ENCODE peak calls at places on chromosomes 2 and 18, in seven cellular contexts. One of them, this sample, is unnamed.

GRCh38 chr2:135162377-135162776 is 110.3 kb downstream of the RAB3GAP1 start:
- DNase-seq in NCI-H1092 treated with DMSO at 0.1 percent for 48 hours: no peak
- DNase-seq in effector CD8-positive, alpha-beta T cell: no peak
- DNase-seq in B cell: no peak
- DNase-seq in GM12865: no peak
- DNase-seq in lower lobe of right lung: no peak
- DNase-seq in CD8-positive, alpha-beta memory T cell: no peak
- DNase-seq in this sample: no peak

GRCh38 chr2:218001629-218002028 is 1.2 kb downstream of the TNS1 start:
- DNase-seq in NCI-H1092 treated with DMSO at 0.1 percent for 48 hours: no peak
- DNase-seq in effector CD8-positive, alpha-beta T cell: no peak
- DNase-seq in B cell: no peak
- DNase-seq in GM12865: no peak
- DNase-seq in lower lobe of right lung: no peak
- DNase-seq in CD8-positive, alpha-beta memory T cell: no peak
- DNase-seq in this sample: no peak

GRCh38 chr2:166126014-166126639 is 1.7 kb downstream of the SCN1A start:
- DNase-seq in NCI-H1092 treated with DMSO at 0.1 percent for 48 hours: no peak
- DNase-seq in effector CD8-positive, alpha-beta T cell: no peak
- DNase-seq in B cell: no peak
- DNase-seq in GM12865: no peak
- DNase-seq in lower lobe of right lung: peak; percentile 55
- DNase-seq in CD8-positive, alpha-beta memory T cell: no peak
- DNase-seq in this sample: no peak

GRCh38 chr18:75214766-75215515 is 4.3 kb downstream of the TSHZ1 start:
- DNase-seq in NCI-H1092 treated with DMSO at 0.1 percent for 48 hours: no peak
- DNase-seq in effector CD8-positive, alpha-beta T cell: no peak
- DNase-seq in B cell: no peak
- DNase-seq in GM12865: no peak
- DNase-seq in lower lobe of right lung: no peak
- DNase-seq in CD8-positive, alpha-beta memory T cell: no peak
- DNase-seq in this sample: no peak

GRCh38 chr18:44897445-44898215 is 216.9 kb downstream of the SETBP1 start:
- DNase-seq in NCI-H1092 treated with DMSO at 0.1 percent for 48 hours: peak; percentile 98
- DNase-seq in effector CD8-positive, alpha-beta T cell: no peak
- DNase-seq in B cell: no peak
- DNase-seq in GM12865: no peak
- DNase-seq in lower lobe of right lung: no peak
- DNase-seq in CD8-positive, alpha-beta memory T cell: no peak
- DNase-seq in this sample: no peak

GRCh38 chr2:45435316-45435715 is 175.8 kb downstream of the SRBD1 start:
- DNase-seq in NCI-H1092 treated with DMSO at 0.1 percent for 48 hours: no peak
- DNase-seq in effector CD8-positive, alpha-beta T cell: no peak
- DNase-seq in B cell: no peak
- DNase-seq in GM12865: no peak
- DNase-seq in lower lobe of right lung: no peak
- DNase-seq in CD8-positive, alpha-beta memory T cell: no peak
- DNase-seq in this sample: no peak

GRCh38 chr2:74302865-74303264 is 40.4 kb downstream of the SLC4A5 start:
- DNase-seq in NCI-H1092 treated with DMSO at 0.1 percent for 48 hours: no peak
- DNase-seq in effector CD8-positive, alpha-beta T cell: no peak
- DNase-seq in B cell: no peak
- DNase-seq in GM12865: no peak
- DNase-seq in lower lobe of right lung: no peak
- DNase-seq in CD8-positive, alpha-beta memory T cell: no peak
- DNase-seq in this sample: no peak

GRCh38 chr2:191899442-191899841 is 52.6 kb upstream of the CAVIN2 start:
- DNase-seq in NCI-H1092 treated with DMSO at 0.1 percent for 48 hours: no peak
- DNase-seq in effector CD8-positive, alpha-beta T cell: no peak
- DNase-seq in B cell: no peak
- DNase-seq in GM12865: no peak
- DNase-seq in lower lobe of right lung: no peak
- DNase-seq in CD8-positive, alpha-beta memory T cell: no peak
- DNase-seq in this sample: no peak

GRCh38 chr2:223934870-223935269 is 10.3 kb downstream of the WDFY1 start:
- DNase-seq in NCI-H1092 treated with DMSO at 0.1 percent for 48 hours: no peak
- DNase-seq in effector CD8-positive, alpha-beta T cell: no peak
- DNase-seq in B cell: no peak
- DNase-seq in GM12865: no peak
- DNase-seq in lower lobe of right lung: no peak
- DNase-seq in CD8-positive, alpha-beta memory T cell: no peak
- DNase-seq in this sample: no peak

GRCh38 chr2:233360771-233361176 is 6.5 kb downstream of the DGKD start:
- DNase-seq in NCI-H1092 treated with DMSO at 0.1 percent for 48 hours: no peak
- DNase-seq in effector CD8-positive, alpha-beta T cell: no peak
- DNase-seq in B cell: no peak
- DNase-seq in GM12865: no peak
- DNase-seq in lower lobe of right lung: no peak
- DNase-seq in CD8-positive, alpha-beta memory T cell: no peak
- DNase-seq in this sample: no peak

GRCh38 chr2:237482485-237482884 is 4.6 kb upstream of the MLPH start:
- DNase-seq in NCI-H1092 treated with DMSO at 0.1 percent for 48 hours: peak; percentile 86
- DNase-seq in effector CD8-positive, alpha-beta T cell: no peak
- DNase-seq in B cell: no peak
- DNase-seq in GM12865: no peak
- DNase-seq in lower lobe of right lung: peak; percentile 94
- DNase-seq in CD8-positive, alpha-beta memory T cell: no peak
- DNase-seq in this sample: no peak

GRCh38 chr2:39146022-39146421 is 25.2 kb upstream of the SOS1 start:
- DNase-seq in NCI-H1092 treated with DMSO at 0.1 percent for 48 hours: no peak
- DNase-seq in effector CD8-positive, alpha-beta T cell: no peak
- DNase-seq in B cell: no peak
- DNase-seq in GM12865: no peak
- DNase-seq in lower lobe of right lung: no peak
- DNase-seq in CD8-positive, alpha-beta memory T cell: no peak
- DNase-seq in this sample: no peak

GRCh38 chr2:200968735-200969134 is 5.3 kb upstream of the ORC2 start:
- DNase-seq in NCI-H1092 treated with DMSO at 0.1 percent for 48 hours: no peak
- DNase-seq in effector CD8-positive, alpha-beta T cell: no peak
- DNase-seq in B cell: no peak
- DNase-seq in GM12865: no peak
- DNase-seq in lower lobe of right lung: no peak
- DNase-seq in CD8-positive, alpha-beta memory T cell: no peak
- DNase-seq in this sample: no peak

GRCh38 chr18:39489426-39489825 is 1923.8 kb upstream of the CELF4 start:
- DNase-seq in NCI-H1092 treated with DMSO at 0.1 percent for 48 hours: no peak
- DNase-seq in effector CD8-positive, alpha-beta T cell: no peak
- DNase-seq in B cell: no peak
- DNase-seq in GM12865: no peak
- DNase-seq in lower lobe of right lung: no peak
- DNase-seq in CD8-positive, alpha-beta memory T cell: no peak
- DNase-seq in this sample: no peak

GRCh38 chr2:129892773-129893172 is 86.7 kb upstream of the RAB6C start:
- DNase-seq in NCI-H1092 treated with DMSO at 0.1 percent for 48 hours: no peak
- DNase-seq in effector CD8-positive, alpha-beta T cell: no peak
- DNase-seq in B cell: no peak
- DNase-seq in GM12865: no peak
- DNase-seq in lower lobe of right lung: no peak
- DNase-seq in CD8-positive, alpha-beta memory T cell: no peak
- DNase-seq in this sample: no peak

GRCh38 chr2:225761396-225761795 is 361.9 kb downstream of the NYAP2 start:
- DNase-seq in NCI-H1092 treated with DMSO at 0.1 percent for 48 hours: no peak
- DNase-seq in effector CD8-positive, alpha-beta T cell: no peak
- DNase-seq in B cell: no peak
- DNase-seq in GM12865: no peak
- DNase-seq in lower lobe of right lung: no peak
- DNase-seq in CD8-positive, alpha-beta memory T cell: no peak
- DNase-seq in this sample: no peak

GRCh38 chr2:230330725-230331124 is 3.7 kb downstream of the SP140L start:
- DNase-seq in NCI-H1092 treated with DMSO at 0.1 percent for 48 hours: no peak
- DNase-seq in effector CD8-positive, alpha-beta T cell: no peak
- DNase-seq in B cell: no peak
- DNase-seq in GM12865: no peak
- DNase-seq in lower lobe of right lung: no peak
- DNase-seq in CD8-positive, alpha-beta memory T cell: no peak
- DNase-seq in this sample: no peak

GRCh38 chr2:113795405-113795920 is 39.0 kb upstream of the SLC35F5 start:
- DNase-seq in NCI-H1092 treated with DMSO at 0.1 percent for 48 hours: no peak
- DNase-seq in effector CD8-positive, alpha-beta T cell: no peak
- DNase-seq in B cell: no peak
- DNase-seq in GM12865: no peak
- DNase-seq in lower lobe of right lung: no peak
- DNase-seq in CD8-positive, alpha-beta memory T cell: no peak
- DNase-seq in this sample: no peak

GRCh38 chr2:44902767-44903166 is 38.7 kb upstream of the SIX3 start:
- DNase-seq in NCI-H1092 treated with DMSO at 0.1 percent for 48 hours: peak; percentile 53
- DNase-seq in effector CD8-positive, alpha-beta T cell: no peak
- DNase-seq in B cell: no peak
- DNase-seq in GM12865: no peak
- DNase-seq in lower lobe of right lung: no peak
- DNase-seq in CD8-positive, alpha-beta memory T cell: no peak
- DNase-seq in this sample: no peak

GRCh38 chr2:229489016-229489415 is 217.9 kb upstream of the PID1 start:
- DNase-seq in NCI-H1092 treated with DMSO at 0.1 percent for 48 hours: no peak
- DNase-seq in effector CD8-positive, alpha-beta T cell: no peak
- DNase-seq in B cell: no peak
- DNase-seq in GM12865: no peak
- DNase-seq in lower lobe of right lung: no peak
- DNase-seq in CD8-positive, alpha-beta memory T cell: no peak
- DNase-seq in this sample: peak; percentile 5

GRCh38 chr2:175854665-175855064 is 147.4 kb downstream of the LNPK start:
- DNase-seq in NCI-H1092 treated with DMSO at 0.1 percent for 48 hours: peak; percentile 62
- DNase-seq in effector CD8-positive, alpha-beta T cell: no peak
- DNase-seq in B cell: no peak
- DNase-seq in GM12865: no peak
- DNase-seq in lower lobe of right lung: no peak
- DNase-seq in CD8-positive, alpha-beta memory T cell: no peak
- DNase-seq in this sample: no peak

GRCh38 chr2:152098798-152099654 is at the start of gene CACNB4:
- DNase-seq in NCI-H1092 treated with DMSO at 0.1 percent for 48 hours: no peak
- DNase-seq in effector CD8-positive, alpha-beta T cell: no peak
- DNase-seq in B cell: peak; percentile 36
- DNase-seq in GM12865: peak; percentile 35
- DNase-seq in lower lobe of right lung: peak; percentile 51
- DNase-seq in CD8-positive, alpha-beta memory T cell: no peak
- DNase-seq in this sample: no peak

GRCh38 chr2:29361255-29361654 is 246.0 kb downstream of the CLIP4 start:
- DNase-seq in NCI-H1092 treated with DMSO at 0.1 percent for 48 hours: no peak
- DNase-seq in effector CD8-positive, alpha-beta T cell: no peak
- DNase-seq in B cell: no peak
- DNase-seq in GM12865: no peak
- DNase-seq in lower lobe of right lung: no peak
- DNase-seq in CD8-positive, alpha-beta memory T cell: no peak
- DNase-seq in this sample: no peak

GRCh38 chr2:214465386-214466146 is 54.7 kb downstream of the VWC2L start:
- DNase-seq in NCI-H1092 treated with DMSO at 0.1 percent for 48 hours: no peak
- DNase-seq in effector CD8-positive, alpha-beta T cell: no peak
- DNase-seq in B cell: no peak
- DNase-seq in GM12865: no peak
- DNase-seq in lower lobe of right lung: no peak
- DNase-seq in CD8-positive, alpha-beta memory T cell: no peak
- DNase-seq in this sample: no peak

GRCh38 chr18:10432781-10433180 is 21.7 kb upstream of the APCDD1 start:
- DNase-seq in NCI-H1092 treated with DMSO at 0.1 percent for 48 hours: peak; percentile 40
- DNase-seq in effector CD8-positive, alpha-beta T cell: no peak
- DNase-seq in B cell: no peak
- DNase-seq in GM12865: no peak
- DNase-seq in lower lobe of right lung: no peak
- DNase-seq in CD8-positive, alpha-beta memory T cell: no peak
- DNase-seq in this sample: no peak

GRCh38 chr2:4139711-4140110 is 436.3 kb downstream of the DCDC2C start:
- DNase-seq in NCI-H1092 treated with DMSO at 0.1 percent for 48 hours: peak; percentile 54
- DNase-seq in effector CD8-positive, alpha-beta T cell: no peak
- DNase-seq in B cell: no peak
- DNase-seq in GM12865: no peak
- DNase-seq in lower lobe of right lung: no peak
- DNase-seq in CD8-positive, alpha-beta memory T cell: no peak
- DNase-seq in this sample: no peak

GRCh38 chr2:191114403-191114886 is 36.3 kb downstream of the STAT4 start:
- DNase-seq in NCI-H1092 treated with DMSO at 0.1 percent for 48 hours: no peak
- DNase-seq in effector CD8-positive, alpha-beta T cell: no peak
- DNase-seq in B cell: peak; percentile 25
- DNase-seq in GM12865: peak; percentile 73
- DNase-seq in lower lobe of right lung: no peak
- DNase-seq in CD8-positive, alpha-beta memory T cell: peak; percentile 31
- DNase-seq in this sample: no peak

GRCh38 chr2:1494257-1494656 is 81.0 kb downstream of the TPO start:
- DNase-seq in NCI-H1092 treated with DMSO at 0.1 percent for 48 hours: no peak
- DNase-seq in effector CD8-positive, alpha-beta T cell: no peak
- DNase-seq in B cell: no peak
- DNase-seq in GM12865: no peak
- DNase-seq in lower lobe of right lung: no peak
- DNase-seq in CD8-positive, alpha-beta memory T cell: no peak
- DNase-seq in this sample: no peak

GRCh38 chr2:85133751-85134254 is 611 bp downstream of the TCF7L1 start:
- DNase-seq in NCI-H1092 treated with DMSO at 0.1 percent for 48 hours: no peak
- DNase-seq in effector CD8-positive, alpha-beta T cell: no peak
- DNase-seq in B cell: peak; percentile 27
- DNase-seq in GM12865: peak; percentile 18
- DNase-seq in lower lobe of right lung: peak; percentile 57
- DNase-seq in CD8-positive, alpha-beta memory T cell: no peak
- DNase-seq in this sample: no peak